ENCODE peak calls at places on chromosome 19, in five cellular contexts. Z is AG09309, W is ovary, M is transverse colon, A is upper lobe of right lung. H is an unnamed sample.

GRCh38 chr19:56174550-56174949 is 1.3 kb upstream of the GALP start:
- DNase-seq in Z (no peak), A (no peak), M (no peak), W (no peak), H (no peak)

GRCh38 chr19:49691243-49692101 is 556 bp downstream of the CPT1C start:
- DNase-seq in W (peak), A (no peak), M (no peak), Z (no peak), H (peak)

GRCh38 chr19:40237791-40238190 is 11.3 kb upstream of the CCNP start:
- DNase-seq in W (no peak), M (no peak), Z (no peak), A (no peak), H (no peak)

GRCh38 chr19:38073806-38074685 is 150.0 kb downstream of the DPF1 start:
- DNase-seq in W (no peak), M (peak), Z (no peak), A (no peak), H (no peak)

GRCh38 chr19:19452241-19453128 is 47.0 kb downstream of the GATAD2A start:
- DNase-seq in M (peak), Z (no peak), W (no peak), A (no peak), H (no peak)

GRCh38 chr19:38337360-38337653 is 1.7 kb downstream of the CATSPERG start:
- DNase-seq in M (no peak), Z (no peak), W (no peak), A (no peak), H (no peak)

GRCh38 chr19:48596679-48597465 is 9.7 kb upstream of the SPACA4 start:
- DNase-seq in A (no peak), W (no peak), Z (no peak), M (no peak), H (no peak)

GRCh38 chr19:7689165-7689564 is 8.5 kb downstream of the TRAPPC5 start:
- DNase-seq in W (no peak), Z (no peak), M (no peak), A (no peak), H (no peak)

GRCh38 chr19:14475251-14476073 is at the start of gene PTGER1:
- DNase-seq in W (no peak), Z (no peak), M (no peak), A (no peak), H (peak)

GRCh38 chr19:54502518-54503048 is at the start of gene LAIR2:
- DNase-seq in W (no peak), M (no peak), A (no peak), Z (no peak), H (no peak)

GRCh38 chr19:40689339-40690049 is 957 bp downstream of the NUMBL start:
- DNase-seq in M (no peak), A (no peak), Z (no peak), W (peak), H (peak)

GRCh38 chr19:56725829-56726424 is 54.4 kb upstream of the ZNF835 start:
- DNase-seq in A (no peak), Z (no peak), W (no peak), M (no peak), H (no peak)

GRCh38 chr19:2740314-2740656 is 468 bp upstream of the SLC39A3 start:
- DNase-seq in W (no peak), Z (no peak), A (no peak), M (no peak), H (no peak)

GRCh38 chr19:2739602-2740313 is at the start of gene SLC39A3:
- DNase-seq in W (peak), A (peak), Z (peak), M (peak), H (peak)

GRCh38 chr19:2744113-2744512 is 4.3 kb upstream of the SLC39A3 start:
- DNase-seq in M (no peak), Z (no peak), W (no peak), A (no peak), H (no peak)

GRCh38 chr19:2747349-2747748 is 7.5 kb upstream of the SLC39A3 start:
- DNase-seq in A (no peak), Z (no peak), W (no peak), M (no peak), H (no peak)

DNA sequence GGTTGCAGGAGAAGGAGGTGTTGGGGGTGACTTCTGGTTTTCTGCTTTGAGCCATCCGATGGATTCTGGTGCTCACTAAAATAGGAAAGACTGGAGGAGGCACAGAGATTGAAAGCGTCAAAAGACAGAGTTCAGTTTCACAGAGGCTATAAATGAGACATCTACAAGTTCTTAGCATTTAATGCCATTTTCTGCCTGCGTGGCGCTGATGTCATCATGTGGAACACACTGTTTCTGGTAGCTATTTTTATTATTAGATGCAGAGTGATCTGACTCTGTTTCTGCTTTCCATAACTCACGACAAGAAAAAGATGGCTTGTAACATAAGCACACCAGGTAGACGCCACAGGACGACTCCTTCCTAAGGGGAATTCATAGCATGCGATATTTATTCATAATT is 3.3 kb upstream of the SLC39A3 start:
- DNase-seq in Z (no peak), M (no peak), A (no peak), W (no peak), H (no peak)
- TF ChIP-seq CTCF in Z (no peak), M (no peak), A (no peak), W (no peak), H (no peak)

GRCh38 chr19:47446534-47447469 is 24.9 kb downstream of the SLC8A2 start:
- DNase-seq in M (peak), W (no peak), Z (no peak), A (peak), H (no peak)

GRCh38 chr19:47447470-47448359 is 24.0 kb downstream of the SLC8A2 start:
- DNase-seq in W (peak), Z (no peak), A (peak), M (peak), H (peak)

GRCh38 chr19:47445527-47445926 is 26.2 kb downstream of the SLC8A2 start:
- DNase-seq in Z (no peak), M (no peak), W (no peak), A (no peak), H (no peak)

GRCh38 chr19:47444388-47444821 is 25.1 kb upstream of the MEIS3 start:
- DNase-seq in A (no peak), Z (no peak), W (no peak), M (no peak), H (no peak)

DNA sequence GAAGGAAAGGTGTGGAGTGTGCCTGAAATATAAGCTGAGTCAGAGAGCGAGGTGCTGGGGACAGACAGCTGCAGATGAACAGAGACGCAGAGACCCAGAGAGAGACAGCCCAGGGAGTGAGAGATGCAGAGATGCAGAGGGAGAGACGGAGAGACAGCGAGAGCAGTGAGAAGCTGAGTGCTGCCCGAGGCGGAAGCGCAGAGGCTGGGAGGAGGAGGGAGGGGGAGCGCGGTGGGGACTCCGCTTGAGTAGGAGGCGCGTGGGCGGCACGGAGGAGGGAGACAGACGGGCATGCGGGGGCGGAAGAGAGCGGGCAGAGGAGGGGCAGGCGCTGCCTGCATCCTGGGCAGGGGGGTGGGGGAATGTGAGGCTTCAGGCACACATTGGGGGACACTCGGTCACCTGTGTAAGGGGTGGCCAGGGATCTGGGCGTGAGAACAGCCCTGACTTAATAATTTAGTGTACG is 25.7 kb downstream of the SLC8A2 start:
- DNase-seq in Z (no peak), A (peak), M (peak), W (peak), H (no peak)
- H3K4me3 ChIP-seq in Z (no peak), A (no peak), M (no peak), W (no peak), H (no peak)

GRCh38 chr19:28899703-28900102 is 313.2 kb downstream of the UQCRFS1 start:
- DNase-seq in M (no peak), W (no peak), Z (no peak), A (no peak), H (no peak)

DNA sequence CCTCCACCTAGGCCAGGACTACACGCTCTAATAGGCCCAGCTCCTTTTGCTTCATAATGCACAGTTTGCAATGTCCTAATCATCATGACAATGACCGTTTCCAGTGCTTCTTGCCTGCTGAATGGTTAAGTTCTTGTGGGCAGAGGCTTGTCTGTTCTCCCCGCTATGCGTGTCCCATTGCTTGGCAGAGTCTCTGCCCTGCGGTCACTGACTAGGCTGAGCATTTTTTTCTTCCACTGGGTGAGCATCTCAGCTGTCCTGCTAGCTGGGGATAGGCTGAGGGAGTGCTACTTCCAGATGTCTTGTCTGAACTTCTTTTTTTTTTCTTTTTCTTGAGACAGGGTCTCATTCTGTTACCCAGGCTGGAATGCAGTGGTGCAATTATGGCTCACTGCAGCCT is 314.7 kb downstream of the UQCRFS1 start:
- DNase-seq in W (no peak), M (no peak), Z (no peak), A (no peak), H (no peak)
- TF ChIP-seq CTCF in W (no peak), M (no peak), Z (no peak), A (no peak), H (no peak)

DNA sequence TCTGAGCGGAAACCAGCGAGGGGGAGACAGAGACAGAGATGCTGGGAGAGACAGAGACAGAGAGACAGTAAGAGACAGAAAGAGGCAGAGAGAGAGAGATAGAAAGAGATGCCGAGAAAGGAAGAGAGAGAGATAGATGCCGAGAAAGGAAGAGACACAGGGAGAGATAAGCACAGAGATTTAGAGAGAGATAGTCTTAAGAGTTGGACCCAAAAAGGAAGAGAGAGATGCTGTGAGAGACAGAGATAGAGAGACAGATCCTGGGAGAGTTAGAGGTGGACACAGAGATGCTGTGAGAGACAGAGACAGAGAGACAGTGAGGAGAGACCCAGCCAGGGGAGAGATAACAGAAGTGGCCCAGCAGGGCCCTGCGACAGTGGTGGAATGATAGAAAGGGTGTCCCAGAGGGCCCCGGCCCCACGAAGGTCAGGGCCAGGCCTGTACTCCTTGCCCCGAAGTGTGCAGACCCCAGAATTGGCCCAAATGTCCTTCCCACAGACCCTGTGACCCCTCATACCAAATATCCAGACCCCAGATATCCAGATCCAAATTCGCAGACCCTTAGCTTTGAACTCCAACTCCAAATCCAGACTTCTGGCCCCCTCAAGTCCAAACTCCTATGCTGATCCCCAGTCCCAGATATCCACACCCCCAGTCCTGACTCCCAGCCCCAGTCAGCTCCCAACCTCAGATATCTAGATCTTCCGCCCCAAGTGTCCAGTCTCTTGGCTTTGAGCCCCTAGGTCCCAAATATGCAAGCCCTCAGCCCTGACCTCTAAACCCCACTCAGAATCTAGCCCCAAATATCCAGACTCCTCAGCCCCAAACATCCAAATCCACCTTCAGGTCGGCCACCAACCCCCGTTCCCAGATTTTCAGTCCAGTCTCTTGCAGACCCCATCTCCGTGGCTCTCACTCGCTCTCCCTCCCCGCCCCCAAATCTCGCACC is 1.1 kb downstream of the ERFL start:
- DNase-seq in W (no peak), M (no peak), A (no peak), Z (no peak), H (no peak)
- H3K4me3 ChIP-seq in W (no peak), M (peak), A (peak), Z (no peak), H (no peak)

GRCh38 chr19:15936173-15936572 is 1.8 kb upstream of the CYP4F11 start:
- DNase-seq in A (no peak), Z (no peak), M (no peak), W (no peak), H (no peak)

GRCh38 chr19:15935167-15935702 is 906 bp upstream of the CYP4F11 start:
- DNase-seq in A (no peak), M (peak), Z (no peak), W (no peak), H (no peak)

GRCh38 chr19:15937771-15938170 is 3.4 kb upstream of the CYP4F11 start:
- DNase-seq in M (no peak), W (no peak), A (no peak), Z (no peak), H (no peak)

GRCh38 chr19:15936950-15937349 is 2.6 kb upstream of the CYP4F11 start:
- DNase-seq in M (no peak), Z (no peak), W (no peak), A (no peak), H (no peak)

GRCh38 chr19:15934332-15935078 is at the start of gene CYP4F11:
- DNase-seq in Z (no peak), W (peak), M (peak), A (peak), H (no peak)
- TF ChIP-seq CTCF in Z (no peak), W (no peak), M (no peak), A (no peak), H (no peak)

GRCh38 chr19:23914402-23915286 is at the start of gene ZNF726:
- DNase-seq in Z (peak), M (peak), W (peak), A (peak), H (peak)
- H3K4me3 ChIP-seq in Z (peak), M (peak), W (peak), A (peak), H (peak)